ENCODE peak calls at places on chromosomes 5 and 9, in seven cellular contexts. B, M, L, T, X, P and C are unnamed samples.

GRCh38 chr5:152532714-152533113 is 127.6 kb upstream of the NMUR2 start:
- DNase-seq in B (no peak), M (no peak), L (no peak), T (peak; percentile 16), X (peak; percentile 29), P (peak; percentile 74), C (peak; percentile 82)

GRCh38 chr9:35313911-35314310 is 152.1 kb downstream of the UNC13B start:
- DNase-seq in B (no peak), M (no peak), L (no peak), T (peak; percentile 58), X (no peak), P (no peak), C (no peak)

GRCh38 chr9:32906213-32906612 is 95.2 kb downstream of the APTX start:
- DNase-seq in B (no peak), M (peak; percentile 29), L (no peak), T (no peak), X (no peak), P (peak; percentile 40), C (no peak)

GRCh38 chr9:116365056-116365471 is 211.5 kb downstream of the PAPPA start:
- DNase-seq in B (no peak), M (no peak), L (no peak), T (peak; percentile 18), X (peak; percentile 42), P (no peak), C (no peak)

GRCh38 chr5:112691758-112692157 is 45.9 kb upstream of the APC start:
- DNase-seq in B (no peak), M (no peak), L (no peak), T (no peak), X (peak; percentile 67), P (peak; percentile 82), C (peak; percentile 88)

GRCh38 chr9:111659706-111660105 is 1.7 kb upstream of the GNG10 start:
- DNase-seq in B (no peak), M (no peak), L (no peak), T (no peak), X (no peak), P (no peak), C (peak; percentile 17)

GRCh38 chr5:83472508-83473343 is 1.2 kb downstream of the VCAN start:
- DNase-seq in B (no peak), M (peak; percentile 32), L (no peak), T (no peak), X (peak; percentile 71), P (no peak), C (peak; percentile 77)

GRCh38 chr5:138725153-138725884 is 27.9 kb upstream of the CTNNA1 start:
- DNase-seq in B (no peak), M (no peak), L (peak; percentile 49), T (no peak), X (peak; percentile 48), P (peak; percentile 27), C (peak; percentile 96)

GRCh38 chr9:91187965-91188344 is 173.8 kb downstream of the AUH start:
- DNase-seq in B (no peak), M (no peak), L (peak; percentile 27), T (peak; percentile 72), X (no peak), P (no peak), C (no peak)

GRCh38 chr5:79202076-79202475 is 33.9 kb upstream of the JMY start:
- DNase-seq in B (no peak), M (no peak), L (no peak), T (no peak), X (no peak), P (no peak), C (peak; percentile 36)

GRCh38 chr9:72592501-72593403 is 71.3 kb downstream of the TMC1 start:
- DNase-seq in B (no peak), M (peak; percentile 12), L (no peak), T (no peak), X (peak; percentile 62), P (peak; percentile 83), C (peak; percentile 80)

GRCh38 chr5:73856972-73857371 is 231.0 kb downstream of the ARHGEF28 start:
- DNase-seq in B (no peak), M (no peak), L (no peak), T (no peak), X (no peak), P (no peak), C (no peak)

GRCh38 chr9:16154570-16155078 is 601.8 kb downstream of the CCDC171 start:
- DNase-seq in B (no peak), M (no peak), L (no peak), T (no peak), X (peak; percentile 83), P (no peak), C (peak; percentile 71)

GRCh38 chr5:177194278-177194677 is 60.7 kb downstream of the NSD1 start:
- DNase-seq in B (no peak), M (no peak), L (no peak), T (peak; percentile 97), X (no peak), P (no peak), C (peak; percentile 94)

GRCh38 chr5:673837-674629 is 19.1 kb downstream of the TPPP start:
- DNase-seq in B (no peak), M (no peak), L (no peak), T (no peak), X (peak; percentile 39), P (no peak), C (peak; percentile 13)

GRCh38 chr5:138654281-138654867 is 79.2 kb upstream of the HSPA9 start:
- DNase-seq in B (peak; percentile 34), M (peak; percentile 36), L (no peak), T (no peak), X (no peak), P (peak; percentile 83), C (no peak)

GRCh38 chr5:633521-633955 is 21.4 kb downstream of the CEP72 start:
- DNase-seq in B (no peak), M (no peak), L (no peak), T (no peak), X (no peak), P (no peak), C (no peak)

GRCh38 chr5:10331341-10331796 is 22.1 kb upstream of the MARCHF6 start:
- DNase-seq in B (no peak), M (no peak), L (peak; percentile 73), T (no peak), X (no peak), P (no peak), C (no peak)

GRCh38 chr5:17991775-17992174 is 357.5 kb downstream of the TAF11L14 start:
- DNase-seq in B (no peak), M (no peak), L (no peak), T (no peak), X (peak; percentile 41), P (no peak), C (no peak)

GRCh38 chr5:395921-396714 is 46.9 kb upstream of the EXOC3 start:
- DNase-seq in B (no peak), M (no peak), L (no peak), T (no peak), X (peak; percentile 36), P (no peak), C (peak; percentile 13)

GRCh38 chr5:32165-32564 is 59.8 kb upstream of the PLEKHG4B start:
- DNase-seq in B (no peak), M (no peak), L (no peak), T (no peak), X (no peak), P (no peak), C (no peak)

GRCh38 chr5:9851458-9851857 is 221.3 kb upstream of the TAS2R1 start:
- DNase-seq in B (no peak), M (no peak), L (no peak), T (peak; percentile 89), X (no peak), P (peak; percentile 15), C (peak; percentile 38)

GRCh38 chr5:33890633-33891032 is 1.2 kb downstream of the ADAMTS12 start:
- DNase-seq in B (no peak), M (no peak), L (no peak), T (no peak), X (no peak), P (no peak), C (no peak)

GRCh38 chr9:76452839-76453238 is 6.1 kb upstream of the GCNT1 start:
- DNase-seq in B (no peak), M (no peak), L (no peak), T (peak; percentile 21), X (no peak), P (no peak), C (no peak)

GRCh38 chr5:144196612-144197011 is 25.9 kb downstream of the KCTD16 start:
- DNase-seq in B (no peak), M (no peak), L (no peak), T (no peak), X (no peak), P (no peak), C (no peak)

GRCh38 chr9:74463825-74464224 is 33.3 kb upstream of the RORB start:
- DNase-seq in B (no peak), M (no peak), L (no peak), T (no peak), X (no peak), P (no peak), C (no peak)

GRCh38 chr5:52693279-52693678 is 94.4 kb upstream of the ITGA1 start:
- DNase-seq in B (no peak), M (no peak), L (no peak), T (no peak), X (no peak), P (peak; percentile 29), C (no peak)

GRCh38 chr9:18555105-18555883 is 81.3 kb downstream of the ADAMTSL1 start:
- DNase-seq in B (no peak), M (no peak), L (no peak), T (no peak), X (no peak), P (no peak), C (no peak)